ENCODE peak calls at places on chromosomes 6 and 20, in four cellular contexts. P, Z, R and B are unnamed samples.

GRCh38 chr6:134464690-134465411 is 146.9 kb upstream of the SGK1 start:
- DNase-seq in P (peak), Z (no peak), R (peak), B (no peak)

GRCh38 chr6:88869263-88870023 is 94.0 kb downstream of the RNGTT start:
- DNase-seq in R (no peak), Z (no peak), P (peak), B (no peak)

GRCh38 chr6:136253734-136254133 is 3.6 kb upstream of the MTFR2 start:
- DNase-seq in R (no peak), Z (no peak), P (no peak), B (no peak)

GRCh38 chr6:21111399-21111725 is 482.2 kb upstream of the SOX4 start:
- DNase-seq in R (no peak), P (no peak), Z (no peak), B (no peak)

GRCh38 chr6:1729133-1729751 is 119.5 kb downstream of the FOXC1 start:
- DNase-seq in R (no peak), P (no peak), Z (no peak), B (no peak)

GRCh38 chr6:43570876-43571441 is 4.9 kb downstream of the XPO5 start:
- DNase-seq in Z (no peak), P (peak), R (no peak), B (no peak)

GRCh38 chr6:113344969-113345368 is 512.2 kb upstream of the MARCKS start:
- DNase-seq in R (no peak), Z (no peak), P (no peak), B (no peak)

GRCh38 chr6:91781946-91782345 is 1195.1 kb upstream of the MAP3K7 start:
- DNase-seq in Z (no peak), P (no peak), R (peak), B (no peak)

GRCh38 chr6:14035448-14035847 is 82.1 kb upstream of the CD83 start:
- DNase-seq in P (peak), R (no peak), Z (peak), B (no peak)

GRCh38 chr6:168354338-168354737 is 34.8 kb upstream of the DACT2 start:
- DNase-seq in P (no peak), Z (no peak), R (no peak), B (no peak)

GRCh38 chr6:70563540-70563939 is 3.2 kb upstream of the SDHAF4 start:
- DNase-seq in Z (no peak), R (no peak), P (peak), B (no peak)

GRCh38 chr6:106490453-106490852 is 129.9 kb downstream of the CRYBG1 start:
- DNase-seq in R (no peak), Z (no peak), P (no peak), B (no peak)

GRCh38 chr6:139354177-139354576 is 20.3 kb downstream of the CITED2 start:
- DNase-seq in P (no peak), R (no peak), Z (no peak), B (no peak)

GRCh38 chr6:160386869-160387518 is 38.8 kb downstream of the SLC22A3 start:
- DNase-seq in P (peak), R (peak), Z (no peak), B (no peak)

GRCh38 chr6:138105880-138106664 is 1.1 kb downstream of the PERP start:
- DNase-seq in Z (peak), R (no peak), P (peak), B (no peak)

GRCh38 chr6:44661221-44661609 is 273.7 kb downstream of the CDC5L start:
- DNase-seq in R (no peak), Z (no peak), P (no peak), B (no peak)

GRCh38 chr20:19886666-19887288 is 128.7 kb downstream of the RIN2 start:
- DNase-seq in R (no peak), P (no peak), Z (peak), B (no peak)

GRCh38 chr20:45293041-45294002 is 13.3 kb upstream of the RBPJL start:
- DNase-seq in Z (peak), R (peak), P (peak), B (no peak)

GRCh38 chr6:169536446-169537170 is 165.2 kb downstream of the WDR27 start:
- DNase-seq in Z (no peak), R (no peak), P (peak), B (no peak)

GRCh38 chr6:146700078-146700686 is 101.4 kb downstream of the ADGB start:
- DNase-seq in Z (peak), P (peak), R (no peak), B (peak)

GRCh38 chr6:15400572-15401004 is 154.7 kb downstream of the JARID2 start:
- DNase-seq in R (peak), P (peak), Z (peak), B (no peak)
- H3K4me3 ChIP-seq in R (peak), P (no peak), Z (no peak), B (no peak)

DNA sequence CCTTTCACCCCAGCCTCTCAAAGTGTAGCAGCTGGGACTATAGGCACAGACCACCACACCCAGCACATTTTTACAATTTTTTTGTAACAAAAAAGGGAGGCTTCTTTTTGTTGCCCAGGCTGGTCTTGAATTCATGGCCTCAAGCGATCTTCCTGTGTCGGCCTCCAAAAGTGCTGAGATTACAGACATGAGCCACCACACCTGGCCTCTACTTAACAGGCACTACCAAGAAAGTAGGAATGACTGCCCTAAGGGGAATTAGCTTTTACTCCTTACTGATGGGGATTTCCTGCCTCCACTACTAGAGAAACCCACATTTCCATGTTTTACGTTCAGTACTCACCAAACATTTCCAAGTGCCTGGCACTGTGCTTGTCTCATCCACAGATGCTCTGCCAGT is 109.6 kb downstream of the CARMIL1 start:
- DNase-seq in R (no peak), Z (no peak), P (no peak), B (no peak)
- H3K4me3 ChIP-seq in R (no peak), Z (no peak), P (no peak), B (no peak)

DNA sequence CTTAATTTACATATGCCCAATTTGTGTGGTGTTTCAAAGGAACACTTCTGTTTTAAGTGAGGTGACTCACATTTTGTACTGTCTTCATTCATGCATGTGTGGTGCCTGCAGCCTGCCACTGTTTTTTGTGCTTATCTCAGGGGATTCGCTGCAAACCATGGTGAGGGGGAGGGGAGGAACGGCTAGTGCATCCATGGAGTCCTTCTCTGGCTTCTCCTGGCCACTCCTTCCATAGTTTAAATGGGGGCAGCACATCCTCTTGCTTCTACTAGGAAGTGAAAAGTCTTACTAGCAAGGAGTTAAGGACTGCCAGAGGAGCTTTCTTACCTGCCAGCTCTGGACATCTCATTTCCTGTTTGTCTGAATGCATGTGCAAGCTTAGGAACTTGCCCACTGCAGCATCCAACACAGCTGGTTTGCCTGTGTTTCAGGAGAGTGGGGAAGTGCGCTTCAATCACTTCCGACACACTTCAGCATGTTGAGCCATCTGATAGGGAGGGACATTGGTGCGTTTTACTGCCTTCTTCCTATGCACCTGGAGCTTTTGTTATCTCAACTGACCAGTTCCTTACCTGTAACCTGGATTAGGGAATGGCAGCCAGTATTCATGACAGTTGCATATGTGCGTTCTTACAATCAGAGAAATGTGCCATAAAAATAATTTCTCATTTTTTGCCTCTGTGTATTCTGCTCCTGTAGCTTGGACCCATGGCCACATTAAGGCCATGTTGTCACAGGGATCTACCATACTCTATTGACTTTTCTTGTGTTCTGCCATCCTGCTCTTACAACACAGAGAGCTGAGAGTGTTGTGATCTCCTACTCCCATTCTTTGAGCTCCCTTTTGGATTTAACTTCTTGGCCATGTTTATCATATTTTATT is 211.3 kb downstream of the ARID1B start:
- DNase-seq in R (no peak), P (no peak), Z (peak), B (no peak)
- H3K4me3 ChIP-seq in R (no peak), P (no peak), Z (no peak), B (no peak)

GRCh38 chr20:63284544-63284949 is 8.4 kb upstream of the COL20A1 start:
- DNase-seq in P (no peak), R (no peak), Z (no peak), B (peak)
- H3K4me3 ChIP-seq in P (no peak), R (no peak), Z (no peak), B (peak)

DNA sequence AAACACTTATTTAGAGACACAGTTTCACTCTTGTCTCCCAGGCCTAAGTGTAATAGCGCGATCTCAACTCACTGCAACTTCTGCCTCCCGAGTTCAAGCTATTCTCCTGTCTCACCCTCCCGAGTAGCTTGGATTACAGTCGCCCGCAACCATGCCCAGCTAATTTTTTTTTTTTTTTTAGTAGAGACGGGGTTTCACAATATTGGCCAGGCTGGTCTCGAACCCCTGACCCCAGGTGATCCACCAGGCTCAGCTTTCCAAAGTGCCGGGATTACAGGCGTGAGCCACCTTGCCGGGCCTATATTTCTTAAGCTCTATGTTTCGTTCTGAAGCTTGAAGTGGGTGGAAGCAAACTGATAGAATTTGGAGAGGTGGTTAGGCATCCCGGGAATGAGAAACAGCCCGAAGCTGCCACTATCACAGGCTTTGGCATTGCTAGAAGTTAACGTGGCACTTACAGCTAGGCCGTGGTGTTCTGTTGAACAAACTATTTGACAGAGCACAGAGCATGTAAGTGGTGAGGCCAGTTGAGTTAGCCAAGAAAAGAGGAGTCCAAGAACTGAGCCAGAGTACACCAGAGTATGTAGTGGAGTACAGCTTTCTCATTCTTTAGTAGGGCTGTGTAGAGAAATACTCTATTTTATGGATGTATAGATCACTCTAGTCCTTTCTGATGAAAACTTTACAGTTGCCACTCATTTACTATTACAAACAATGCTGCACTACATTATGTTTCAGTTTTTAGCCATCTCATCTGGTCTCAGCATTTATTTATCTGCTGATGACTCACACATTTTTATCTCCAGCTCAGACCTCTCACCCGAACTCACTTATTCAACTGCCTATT is 62.0 kb upstream of the HFE start:
- DNase-seq in R (no peak), P (peak), Z (peak), B (no peak)
- H3K4me3 ChIP-seq in R (peak), P (no peak), Z (peak), B (peak)

GRCh38 chr6:16130932-16131387 is 2.1 kb downstream of the MYLIP start:
- DNase-seq in R (no peak), P (peak), Z (peak), B (peak)
- H3K4me3 ChIP-seq in R (peak), P (peak), Z (peak), B (no peak)

DNA sequence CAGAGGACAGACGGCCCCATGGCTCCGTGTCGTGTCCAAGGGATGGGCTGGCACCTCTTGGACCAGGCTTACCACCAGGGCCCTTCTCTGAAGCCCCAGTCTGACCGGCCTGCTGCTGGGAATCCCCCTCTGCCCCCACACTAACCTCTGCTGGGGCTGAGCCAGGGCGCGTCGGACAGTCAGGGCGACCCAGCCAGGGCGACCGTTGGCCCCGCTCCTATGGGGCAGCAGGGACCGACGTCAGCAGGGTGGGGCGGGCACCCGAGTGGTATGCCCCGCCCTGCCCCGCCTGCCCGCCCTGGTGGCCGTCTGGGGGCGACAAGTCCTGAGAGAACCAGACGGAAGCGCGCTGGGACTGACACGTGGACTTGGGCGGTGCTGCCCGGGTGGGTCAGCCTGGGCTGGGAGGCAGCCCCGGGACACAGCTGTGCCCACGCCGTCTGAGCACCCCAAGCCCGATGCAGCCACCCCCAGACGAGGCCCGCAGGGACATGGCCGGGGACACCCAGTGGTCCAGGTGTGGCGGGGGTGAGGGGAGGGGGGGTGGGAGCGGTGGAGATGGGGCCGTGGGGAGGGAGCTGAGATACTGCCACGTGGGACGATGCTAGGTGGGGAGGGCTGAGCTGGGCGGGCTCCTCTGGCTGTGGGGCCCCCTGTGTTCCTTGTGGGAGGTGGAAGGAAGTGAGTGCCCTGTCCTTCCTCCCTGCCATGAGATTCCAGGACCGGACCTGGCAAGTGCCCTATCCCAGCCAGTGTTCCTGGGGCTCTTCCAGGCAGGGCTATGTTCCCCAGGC is at the start of gene SLC17A9:
- DNase-seq in Z (peak), R (peak), P (peak), B (no peak)
- H3K4me3 ChIP-seq in Z (no peak), R (peak), P (peak), B (peak)

GRCh38 chr6:129608886-129609540 is 101.0 kb downstream of the ARHGAP18 start:
- DNase-seq in P (no peak), R (no peak), Z (no peak), B (no peak)

GRCh38 chr6:129605962-129606361 is 104.0 kb downstream of the ARHGAP18 start:
- DNase-seq in Z (no peak), R (no peak), P (no peak), B (no peak)

GRCh38 chr6:129606664-129607063 is 103.3 kb downstream of the ARHGAP18 start:
- DNase-seq in Z (no peak), P (peak), R (no peak), B (no peak)

GRCh38 chr6:129609635-129610034 is 100.3 kb downstream of the ARHGAP18 start:
- DNase-seq in R (no peak), P (no peak), Z (no peak), B (no peak)

GRCh38 chr6:129607581-129608186 is 102.3 kb downstream of the ARHGAP18 start:
- DNase-seq in P (peak), R (no peak), Z (no peak), B (no peak)
- H3K4me3 ChIP-seq in P (no peak), R (no peak), Z (no peak), B (no peak)